ENCODE peak calls at places on chromosome 7, in four cellular contexts. One of them, this sample, is unnamed.

GRCh38 chr7:2613113-2613925 is 18.5 kb upstream of the TTYH3 start:
- DNase-seq in heart left ventricle: no peak
- DNase-seq in ovary: no peak
- DNase-seq in transverse colon: no peak
- DNase-seq in this sample: no peak

GRCh38 chr7:44291066-44291732 is 34.2 kb downstream of the CAMK2B start:
- DNase-seq in heart left ventricle: peak
- DNase-seq in ovary: peak
- DNase-seq in transverse colon: peak
- DNase-seq in this sample: peak

GRCh38 chr7:2037301-2037804 is 195.4 kb downstream of the MAD1L1 start:
- DNase-seq in heart left ventricle: peak
- DNase-seq in ovary: no peak
- DNase-seq in transverse colon: no peak
- DNase-seq in this sample: no peak

GRCh38 chr7:30163231-30163894 is 28.6 kb downstream of the MTURN start:
- DNase-seq in heart left ventricle: peak
- DNase-seq in ovary: no peak
- DNase-seq in transverse colon: no peak
- DNase-seq in this sample: no peak

GRCh38 chr7:88758355-88759215 is 915 bp upstream of the ZNF804B start:
- DNase-seq in heart left ventricle: peak
- DNase-seq in ovary: no peak
- DNase-seq in transverse colon: no peak
- DNase-seq in this sample: no peak

GRCh38 chr7:128262273-128263028 is 21.4 kb downstream of the LEP start:
- DNase-seq in heart left ventricle: no peak
- DNase-seq in ovary: no peak
- DNase-seq in transverse colon: no peak
- DNase-seq in this sample: no peak

GRCh38 chr7:88111136-88111748 is 108.6 kb downstream of the SRI start:
- DNase-seq in heart left ventricle: no peak
- DNase-seq in ovary: no peak
- DNase-seq in transverse colon: no peak
- DNase-seq in this sample: no peak

GRCh38 chr7:124351950-124352349 is 319.1 kb upstream of the TMEM229A start:
- DNase-seq in heart left ventricle: peak
- DNase-seq in ovary: no peak
- DNase-seq in transverse colon: no peak
- DNase-seq in this sample: no peak

GRCh38 chr7:100706672-100707311 is 871 bp downstream of the POP7 start:
- DNase-seq in heart left ventricle: no peak
- DNase-seq in ovary: no peak
- DNase-seq in transverse colon: no peak
- DNase-seq in this sample: no peak

GRCh38 chr7:100708395-100708794 is 2.5 kb downstream of the POP7 start:
- DNase-seq in heart left ventricle: no peak
- DNase-seq in ovary: no peak
- DNase-seq in transverse colon: no peak
- DNase-seq in this sample: no peak

GRCh38 chr7:100705341-100705752 is 574 bp upstream of the POP7 start:
- DNase-seq in heart left ventricle: peak
- DNase-seq in ovary: peak
- DNase-seq in transverse colon: peak
- DNase-seq in this sample: no peak

GRCh38 chr7:100710452-100710851 is 4.5 kb downstream of the POP7 start:
- DNase-seq in heart left ventricle: no peak
- DNase-seq in ovary: no peak
- DNase-seq in transverse colon: no peak
- DNase-seq in this sample: no peak

DNA sequence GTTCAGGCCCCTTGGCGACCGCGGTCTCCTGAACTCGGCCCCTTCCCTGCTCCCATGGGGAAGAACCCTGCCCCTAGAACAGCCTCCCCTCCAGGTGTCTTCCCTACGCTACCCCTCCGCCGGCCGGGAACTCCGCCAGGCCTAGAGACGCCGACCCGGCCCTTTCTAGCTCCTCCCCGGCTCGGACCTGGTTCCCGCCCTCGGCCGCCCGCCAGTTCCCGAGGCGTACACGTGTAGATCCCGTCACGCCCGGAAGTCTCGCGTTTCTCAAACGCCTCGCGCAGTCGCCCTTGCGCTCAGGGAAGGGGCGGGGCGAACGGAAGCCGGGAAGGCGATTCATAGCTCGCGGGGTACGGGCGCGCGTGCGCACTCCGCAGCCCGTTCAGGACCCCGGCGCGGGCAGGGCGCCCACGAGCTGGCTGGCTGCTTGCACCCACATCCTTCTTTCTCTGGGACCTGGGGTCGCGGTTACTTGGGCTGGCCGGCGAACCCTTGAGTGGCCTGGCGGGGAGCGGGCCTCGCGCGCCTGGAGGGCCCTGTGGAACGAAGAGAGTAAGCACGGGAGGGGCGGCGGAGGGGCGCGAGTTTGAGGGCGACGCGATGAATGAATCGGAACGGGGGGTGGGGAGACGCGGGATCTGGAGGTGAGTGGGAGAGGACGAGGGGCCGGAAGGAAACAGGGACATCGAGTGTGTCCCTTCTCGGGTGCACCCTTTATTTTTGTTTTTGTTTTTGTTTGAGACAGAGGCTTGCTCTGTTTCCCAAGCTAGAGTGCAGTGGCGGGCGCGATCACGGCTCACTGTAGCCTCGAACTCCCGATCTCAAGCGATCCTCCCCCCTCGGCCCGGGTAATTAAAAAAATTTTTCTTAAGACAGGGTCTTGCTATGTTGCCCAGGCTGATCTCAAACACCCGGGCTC is at the start of gene POP7:
- DNase-seq in heart left ventricle: peak
- DNase-seq in ovary: peak
- DNase-seq in transverse colon: peak
- DNase-seq in this sample: peak
- TF ChIP-seq POLR2A in heart left ventricle: no peak
- TF ChIP-seq POLR2A in ovary: peak
- TF ChIP-seq POLR2A in transverse colon: peak
- TF ChIP-seq POLR2A in this sample: peak

DNA sequence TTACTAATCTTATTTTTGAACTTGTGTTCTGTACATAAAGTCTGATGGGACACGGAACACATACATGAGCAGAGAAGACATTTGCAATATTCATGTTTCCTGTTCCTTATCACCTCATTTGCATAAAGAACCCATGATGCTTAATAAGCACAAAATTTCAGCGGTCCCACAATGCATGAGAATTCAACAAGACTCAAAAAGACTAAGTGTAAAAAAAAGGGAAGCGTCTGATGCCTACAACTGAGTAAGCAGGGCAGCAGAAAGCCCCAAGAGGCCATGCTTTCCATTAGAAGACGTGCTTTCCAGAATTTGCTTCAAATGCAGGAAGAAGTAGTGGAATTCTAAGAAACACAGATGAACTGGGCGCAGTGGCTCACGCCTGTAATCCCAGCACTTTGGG is 117.1 kb downstream of the EVX1 start:
- DNase-seq in heart left ventricle: no peak
- DNase-seq in ovary: no peak
- DNase-seq in transverse colon: no peak
- DNase-seq in this sample: no peak
- H3K27ac ChIP-seq in heart left ventricle: no peak
- H3K27ac ChIP-seq in ovary: no peak
- H3K27ac ChIP-seq in transverse colon: no peak
- H3K27ac ChIP-seq in this sample: no peak

GRCh38 chr7:135716677-135717238 is 11.2 kb downstream of the SLC13A4 start:
- DNase-seq in heart left ventricle: no peak
- DNase-seq in ovary: no peak
- DNase-seq in transverse colon: no peak
- DNase-seq in this sample: no peak
- TF ChIP-seq POLR2A in heart left ventricle: no peak
- TF ChIP-seq POLR2A in ovary: no peak
- TF ChIP-seq POLR2A in transverse colon: no peak
- TF ChIP-seq POLR2A in this sample: no peak

GRCh38 chr7:48269066-48269465 is 97.8 kb downstream of the ABCA13 start:
- DNase-seq in heart left ventricle: no peak
- DNase-seq in ovary: no peak
- DNase-seq in transverse colon: no peak
- DNase-seq in this sample: no peak

GRCh38 chr7:48280100-48280499 is 108.8 kb downstream of the ABCA13 start:
- DNase-seq in heart left ventricle: no peak
- DNase-seq in ovary: no peak
- DNase-seq in transverse colon: no peak
- DNase-seq in this sample: no peak

GRCh38 chr7:48279420-48279819 is 108.2 kb downstream of the ABCA13 start:
- DNase-seq in heart left ventricle: no peak
- DNase-seq in ovary: no peak
- DNase-seq in transverse colon: no peak
- DNase-seq in this sample: no peak

GRCh38 chr7:48274662-48275061 is 103.4 kb downstream of the ABCA13 start:
- DNase-seq in heart left ventricle: no peak
- DNase-seq in ovary: no peak
- DNase-seq in transverse colon: no peak
- DNase-seq in this sample: no peak
- H3K27ac ChIP-seq in heart left ventricle: no peak
- H3K27ac ChIP-seq in ovary: no peak
- H3K27ac ChIP-seq in transverse colon: no peak
- H3K27ac ChIP-seq in this sample: no peak

DNA sequence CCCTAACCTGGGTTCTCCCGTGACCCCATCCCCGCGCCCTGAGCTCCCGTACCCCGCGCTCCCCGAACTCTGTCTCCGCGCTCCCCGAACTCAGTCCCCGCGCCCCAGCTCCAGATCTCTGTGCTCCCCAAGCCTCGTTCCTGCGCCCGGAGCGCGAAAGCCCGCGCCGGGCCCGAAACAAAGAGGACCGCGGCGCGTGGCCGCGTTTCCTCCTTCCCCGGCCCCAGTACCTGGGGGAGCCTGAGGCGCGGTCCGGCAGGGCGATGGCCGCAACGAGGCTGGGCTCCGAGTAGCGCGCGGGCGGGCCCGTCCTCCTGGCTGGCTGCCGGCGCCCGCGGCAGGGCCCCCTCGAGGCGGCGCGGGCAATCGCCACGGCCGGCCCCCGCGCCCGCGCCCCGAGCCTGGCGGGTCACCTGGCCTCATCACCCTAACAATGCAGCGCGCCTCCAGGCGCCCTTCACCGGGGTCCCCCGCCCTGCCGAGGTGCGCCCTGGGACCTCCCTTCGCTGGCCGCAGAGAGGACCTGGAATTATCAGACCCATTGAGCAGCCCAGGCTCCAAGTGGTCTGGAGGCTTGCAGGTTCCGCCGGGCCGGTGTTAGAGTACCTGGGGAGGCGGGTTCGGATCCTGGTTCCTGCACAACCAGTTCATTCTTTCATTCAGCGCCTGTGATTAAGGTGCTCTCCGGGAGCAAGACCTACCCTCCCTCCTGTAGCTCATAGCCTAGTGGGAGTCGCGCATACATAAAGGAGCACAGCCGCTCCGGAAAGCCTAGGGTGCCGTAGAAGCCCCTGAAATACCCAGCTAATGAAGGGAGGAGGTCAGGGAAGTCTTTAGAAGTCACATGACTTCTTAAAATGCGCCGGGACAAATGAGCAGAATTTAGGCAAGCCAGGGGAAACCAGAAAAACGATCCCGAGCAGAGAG is at the start of gene TNS3:
- DNase-seq in heart left ventricle: peak
- DNase-seq in ovary: peak
- DNase-seq in transverse colon: peak
- DNase-seq in this sample: no peak
- TF ChIP-seq POLR2A in heart left ventricle: no peak
- TF ChIP-seq POLR2A in ovary: no peak
- TF ChIP-seq POLR2A in transverse colon: peak
- TF ChIP-seq POLR2A in this sample: no peak

GRCh38 chr7:16743207-16743606 is 10.3 kb upstream of the TSPAN13 start:
- DNase-seq in heart left ventricle: no peak
- DNase-seq in ovary: no peak
- DNase-seq in transverse colon: no peak
- DNase-seq in this sample: no peak
- H3K27ac ChIP-seq in heart left ventricle: peak
- H3K27ac ChIP-seq in ovary: no peak
- H3K27ac ChIP-seq in transverse colon: no peak
- H3K27ac ChIP-seq in this sample: no peak